ENCODE peak calls at places on chromosomes 7 and 10, in eight cellular contexts. X is Calu3, E is PC-9, D is NCI-H1092 treated with DMSO at 0.1 percent for 48 hours, F is posterior vena cava, Z is foreskin melanocyte, L is T-cell, M is GM20000. V is an unnamed sample.

GRCh38 chr7:46452781-46453180 is 531.7 kb upstream of the IGFBP3 start:
- DNase-seq in M (no peak), D (no peak), X (no peak), L (no peak), F (no peak), Z (no peak), E (no peak), V (no peak)

GRCh38 chr10:70589762-70590662 is 12.5 kb downstream of the PRF1 start:
- DNase-seq in F (no peak), Z (no peak), D (no peak), L (no peak), M (no peak), E (no peak), X (no peak), V (no peak)

GRCh38 chr10:32271617-32272016 is 75.3 kb downstream of the EPC1 start:
- DNase-seq in E (no peak), D (no peak), L (no peak), Z (no peak), M (no peak), X (no peak), F (no peak), V (no peak)

GRCh38 chr10:29874604-29875269 is 184.6 kb downstream of the JCAD start:
- DNase-seq in D (no peak), E (no peak), L (no peak), Z (no peak), X (no peak), F (no peak), M (no peak), V (no peak)

GRCh38 chr10:78039743-78040142 is 6.1 kb downstream of the RPS24 start:
- DNase-seq in Z (no peak), M (no peak), D (no peak), X (no peak), L (no peak), F (no peak), E (no peak), V (no peak)

GRCh38 chr10:59387951-59388431 is 25.6 kb upstream of the FAM13C start:
- DNase-seq in M (no peak), X (no peak), Z (peak), D (no peak), E (no peak), F (no peak), L (no peak), V (no peak)

GRCh38 chr10:123721441-123722049 is 55.4 kb downstream of the GPR26 start:
- DNase-seq in E (no peak), F (peak), X (no peak), M (no peak), D (no peak), Z (no peak), L (no peak), V (no peak)

GRCh38 chr7:113892818-113893217 is 26.0 kb downstream of the PPP1R3A start:
- DNase-seq in F (no peak), D (no peak), X (no peak), E (no peak), Z (no peak), M (no peak), L (no peak), V (no peak)

GRCh38 chr7:92725161-92725925 is 111.0 kb downstream of the CDK6 start:
- DNase-seq in E (no peak), D (no peak), Z (no peak), F (no peak), L (no peak), X (no peak), M (no peak), V (no peak)

GRCh38 chr7:128168667-128169210 is 72.3 kb upstream of the LEP start:
- DNase-seq in L (no peak), Z (no peak), F (peak), X (peak), E (peak), D (no peak), M (peak), V (no peak)

GRCh38 chr7:85682819-85683218 is 496.0 kb upstream of the SEMA3D start:
- DNase-seq in E (no peak), D (no peak), Z (no peak), X (no peak), L (no peak), F (no peak), M (no peak), V (no peak)

GRCh38 chr10:132149261-132149660 is 37.5 kb upstream of the DPYSL4 start:
- DNase-seq in Z (no peak), F (no peak), X (no peak), L (no peak), E (no peak), M (no peak), D (no peak), V (no peak)

GRCh38 chr10:125169279-125169678 is 8.9 kb upstream of the CTBP2 start:
- DNase-seq in F (no peak), D (no peak), Z (no peak), X (no peak), M (no peak), E (no peak), L (no peak), V (no peak)

GRCh38 chr10:3777876-3778707 is 6.9 kb downstream of the KLF6 start:
- DNase-seq in Z (no peak), E (no peak), D (no peak), X (no peak), M (no peak), L (no peak), F (no peak), V (no peak)

GRCh38 chr7:92667816-92668540 is 77.8 kb upstream of the FAM133B start:
- DNase-seq in D (no peak), E (no peak), F (no peak), X (no peak), Z (no peak), M (no peak), L (no peak), V (no peak)

GRCh38 chr7:17497136-17497535 is 198.7 kb downstream of the AHR start:
- DNase-seq in D (no peak), M (no peak), F (no peak), X (no peak), E (no peak), L (no peak), Z (no peak), V (no peak)

GRCh38 chr10:105352281-105352680 is 711.2 kb downstream of the SORCS3 start:
- DNase-seq in L (no peak), E (no peak), D (no peak), M (no peak), X (no peak), F (no peak), Z (no peak), V (no peak)

GRCh38 chr10:132705943-132706342 is 80.0 kb downstream of the NKX6-2 start:
- DNase-seq in X (no peak), Z (no peak), D (no peak), L (no peak), M (no peak), E (no peak), F (no peak), V (no peak)

GRCh38 chr10:96622330-96622729 is 35.5 kb upstream of the TM9SF3 start:
- DNase-seq in L (no peak), E (no peak), X (no peak), F (no peak), Z (no peak), M (no peak), D (no peak), V (no peak)

GRCh38 chr10:80406249-80406648 is 2.1 kb upstream of the PRXL2A start:
- DNase-seq in Z (no peak), E (no peak), F (no peak), M (no peak), X (no peak), D (no peak), L (no peak), V (no peak)

GRCh38 chr10:130185591-130185990 is 49.4 kb downstream of the GLRX3 start:
- DNase-seq in M (no peak), D (no peak), Z (no peak), X (no peak), E (no peak), F (no peak), L (no peak), V (no peak)

GRCh38 chr10:16360001-16360400 is 76.8 kb upstream of the PTER start:
- DNase-seq in D (no peak), E (no peak), X (no peak), L (no peak), F (no peak), M (no peak), Z (no peak), V (no peak)

GRCh38 chr7:2510909-2511768 is 8.4 kb upstream of the LFNG start:
- DNase-seq in X (peak), E (no peak), M (peak), Z (no peak), L (peak), F (no peak), D (peak), V (peak)

GRCh38 chr10:53256623-53257022 is 484.0 kb upstream of the MBL2 start:
- DNase-seq in Z (no peak), M (no peak), D (no peak), L (no peak), E (peak), X (peak), F (no peak), V (no peak)

GRCh38 chr10:112195224-112195623 is 11.7 kb upstream of the GPAM start:
- DNase-seq in X (no peak), Z (no peak), F (no peak), D (no peak), M (no peak), E (no peak), L (no peak), V (no peak)

GRCh38 chr10:121070671-121071070 is 219.5 kb downstream of the WDR11 start:
- DNase-seq in X (no peak), D (no peak), E (no peak), Z (no peak), L (no peak), F (no peak), M (no peak), V (no peak)

GRCh38 chr7:36583318-36583717 is 141.0 kb downstream of the AOAH start:
- DNase-seq in L (no peak), X (no peak), M (no peak), D (no peak), F (no peak), Z (no peak), E (no peak), V (no peak)

GRCh38 chr10:117005454-117006055 is 568 bp upstream of the SHTN1 start:
- DNase-seq in D (peak), F (no peak), E (peak), Z (no peak), M (peak), X (peak), L (no peak), V (no peak)

GRCh38 chr7:3157541-3158287 is 114.0 kb upstream of the CARD11 start:
- DNase-seq in D (no peak), E (no peak), F (peak), L (no peak), M (no peak), X (peak), Z (no peak), V (no peak)

GRCh38 chr10:119454231-119454804 is 88.2 kb downstream of the RGS10 start:
- DNase-seq in Z (no peak), E (no peak), X (no peak), F (peak), M (no peak), L (no peak), D (no peak), V (no peak)

GRCh38 chr7:34451923-34452322 is 206.1 kb upstream of the NPSR1 start:
- DNase-seq in F (no peak), L (no peak), X (no peak), Z (no peak), D (no peak), E (no peak), M (no peak), V (no peak)

GRCh38 chr7:120402368-120402767 is 129.4 kb downstream of the KCND2 start:
- DNase-seq in F (no peak), L (no peak), M (peak), X (no peak), Z (no peak), D (no peak), E (no peak), V (no peak)

GRCh38 chr7:110921478-110922210 is 169.3 kb upstream of the LRRN3 start:
- DNase-seq in L (no peak), F (no peak), Z (no peak), D (no peak), M (no peak), X (no peak), E (no peak), V (no peak)

GRCh38 chr10:98664329-98665042 is 217.8 kb upstream of the HPS1 start:
- DNase-seq in X (peak), F (no peak), D (no peak), E (no peak), M (peak), Z (no peak), L (peak), V (no peak)

GRCh38 chr7:44814956-44815355 is 18.5 kb downstream of the PPIA start:
- DNase-seq in F (no peak), D (no peak), E (no peak), L (no peak), X (no peak), M (no peak), Z (no peak), V (no peak)

GRCh38 chr7:95180-95862 is 97.0 kb upstream of the FAM20C start:
- DNase-seq in F (no peak), Z (no peak), X (peak), M (no peak), L (no peak), D (no peak), E (peak), V (no peak)

GRCh38 chr10:48227213-48227612 is 47.3 kb downstream of the FRMPD2 start:
- DNase-seq in E (no peak), X (no peak), Z (no peak), M (no peak), L (no peak), D (no peak), F (no peak), V (no peak)

GRCh38 chr7:28903779-28904538 is 54.2 kb downstream of the TRIL start:
- DNase-seq in D (peak), E (no peak), M (no peak), Z (no peak), X (no peak), L (no peak), F (no peak), V (no peak)

GRCh38 chr7:66880009-66880554 is 40.9 kb upstream of the TMEM248 start:
- DNase-seq in F (no peak), Z (no peak), D (no peak), L (no peak), X (no peak), M (no peak), E (no peak), V (no peak)